ENCODE peak calls at places on chromosomes 4 and X, in four cellular contexts. One of them, this sample, is unnamed.

GRCh38 chr4:87126056-87126455 is 94.4 kb downstream of the KLHL8 start:
- DNase-seq in PC-3: no peak
- DNase-seq in transverse colon: no peak
- DNase-seq in suprapubic skin: no peak
- DNase-seq in this sample: no peak

GRCh38 chr4:52028970-52029369 is 8.8 kb upstream of the LRRC66 start:
- DNase-seq in PC-3: peak; percentile 96
- DNase-seq in transverse colon: no peak
- DNase-seq in suprapubic skin: no peak
- DNase-seq in this sample: no peak

GRCh38 chrX:148665001-148665400 is 164.6 kb downstream of the AFF2 start:
- DNase-seq in PC-3: no peak
- DNase-seq in transverse colon: no peak
- DNase-seq in suprapubic skin: no peak
- DNase-seq in this sample: no peak

GRCh38 chrX:134737061-134737460 is 78.8 kb upstream of the PLAC1 start:
- DNase-seq in PC-3: no peak
- DNase-seq in transverse colon: no peak
- DNase-seq in suprapubic skin: no peak
- DNase-seq in this sample: no peak

GRCh38 chr4:86307432-86307831 is 52.4 kb downstream of the MAPK10 start:
- DNase-seq in PC-3: no peak
- DNase-seq in transverse colon: no peak
- DNase-seq in suprapubic skin: no peak
- DNase-seq in this sample: no peak

GRCh38 chr4:7214359-7214758 is 22.0 kb downstream of the SORCS2 start:
- DNase-seq in PC-3: peak; percentile 32
- DNase-seq in transverse colon: no peak
- DNase-seq in suprapubic skin: no peak
- DNase-seq in this sample: no peak

GRCh38 chrX:131779313-131779712 is 235.4 kb downstream of the OR13H1 start:
- DNase-seq in PC-3: no peak
- DNase-seq in transverse colon: no peak
- DNase-seq in suprapubic skin: no peak
- DNase-seq in this sample: no peak

GRCh38 chr4:37602454-37603069 is 83.6 kb downstream of the RELL1 start:
- DNase-seq in PC-3: no peak
- DNase-seq in transverse colon: no peak
- DNase-seq in suprapubic skin: no peak
- DNase-seq in this sample: no peak

GRCh38 chr4:52894408-52894807 is 32.3 kb downstream of the RASL11B start:
- DNase-seq in PC-3: no peak
- DNase-seq in transverse colon: no peak
- DNase-seq in suprapubic skin: no peak
- DNase-seq in this sample: no peak

GRCh38 chrX:17474892-17475291 is 99.9 kb downstream of the NHS start:
- DNase-seq in PC-3: peak; percentile 82
- DNase-seq in transverse colon: no peak
- DNase-seq in suprapubic skin: no peak
- DNase-seq in this sample: no peak

GRCh38 chrX:115460565-115460888 is 100.4 kb upstream of the PLS3 start:
- DNase-seq in PC-3: peak; percentile 10
- DNase-seq in transverse colon: no peak
- DNase-seq in suprapubic skin: no peak
- DNase-seq in this sample: peak; percentile 14

GRCh38 chr4:8599657-8600056 is 7.1 kb downstream of the CPZ start:
- DNase-seq in PC-3: no peak
- DNase-seq in transverse colon: no peak
- DNase-seq in suprapubic skin: no peak
- DNase-seq in this sample: no peak

GRCh38 chr4:181161669-181162068 is 1081.5 kb upstream of the TENM3 start:
- DNase-seq in PC-3: peak; percentile 24
- DNase-seq in transverse colon: no peak
- DNase-seq in suprapubic skin: no peak
- DNase-seq in this sample: no peak

GRCh38 chr4:146585761-146586333 is 52.8 kb upstream of the POU4F2 start:
- DNase-seq in PC-3: no peak
- DNase-seq in transverse colon: no peak
- DNase-seq in suprapubic skin: no peak
- DNase-seq in this sample: no peak

GRCh38 chr4:146577111-146577510 is 55.4 kb upstream of the SLC10A7 start:
- DNase-seq in PC-3: no peak
- DNase-seq in transverse colon: no peak
- DNase-seq in suprapubic skin: no peak
- DNase-seq in this sample: no peak

DNA sequence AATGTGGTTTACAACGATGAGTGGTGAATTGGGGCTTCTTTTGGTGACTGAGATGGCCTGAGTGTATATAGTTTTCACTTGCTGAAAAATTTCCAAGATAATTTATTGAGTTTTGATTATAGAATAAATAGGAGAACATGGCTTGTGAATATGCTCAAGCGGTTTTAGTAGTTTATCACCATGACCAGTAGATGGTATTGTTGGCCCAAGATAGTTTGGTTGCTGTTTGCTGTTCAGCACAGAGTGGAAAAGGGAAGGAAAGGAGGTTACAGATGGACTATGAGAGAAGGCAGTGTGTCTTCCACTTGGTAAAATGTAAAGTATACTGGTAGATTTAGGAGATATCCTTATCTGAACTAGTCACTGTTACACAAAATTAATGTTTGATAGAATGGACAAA is 55.8 kb upstream of the POU4F2 start:
- DNase-seq in PC-3: peak; percentile 17
- DNase-seq in transverse colon: no peak
- DNase-seq in suprapubic skin: no peak
- DNase-seq in this sample: no peak
- TF ChIP-seq CTCF in PC-3: peak; percentile 42
- TF ChIP-seq CTCF in transverse colon: no peak
- TF ChIP-seq CTCF in suprapubic skin: no peak
- TF ChIP-seq CTCF in this sample: peak; percentile 38

DNA sequence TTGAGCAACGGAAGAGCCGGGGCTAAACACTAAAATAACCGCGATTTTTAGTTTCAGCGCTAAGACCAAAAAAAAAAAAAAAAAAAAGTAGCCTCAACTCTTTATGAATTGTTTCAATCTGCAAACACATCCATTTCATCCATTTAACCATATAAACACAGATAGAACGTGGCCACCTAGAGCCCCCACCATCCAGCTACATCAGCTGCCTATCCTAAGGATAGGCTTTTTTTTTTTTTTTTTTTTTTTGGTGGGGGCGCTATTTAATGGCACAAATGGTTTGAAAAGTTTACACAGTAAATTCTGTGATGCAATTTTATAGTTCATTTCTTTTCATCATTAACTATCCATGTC is 492 bp upstream of the HDAC8 start:
- DNase-seq in PC-3: no peak
- DNase-seq in transverse colon: no peak
- DNase-seq in suprapubic skin: no peak
- DNase-seq in this sample: no peak
- H3K4me3 ChIP-seq in PC-3: peak overlapping the region; percentile 74
- H3K4me3 ChIP-seq in transverse colon: peak overlapping the region; percentile 47
- H3K4me3 ChIP-seq in suprapubic skin: peak overlapping the region; percentile 62
- H3K4me3 ChIP-seq in this sample: peak overlapping the region; percentile 88

GRCh38 chr4:128661529-128661928 is 148.0 kb upstream of the JADE1 start:
- DNase-seq in PC-3: no peak
- DNase-seq in transverse colon: no peak
- DNase-seq in suprapubic skin: no peak
- DNase-seq in this sample: no peak
- H3K4me1 ChIP-seq in PC-3: no peaks in the 10 kb centered on the region
- H3K4me1 ChIP-seq in transverse colon: peaks cover 17% of the 10 kb centered on the region
- H3K4me1 ChIP-seq in suprapubic skin: peaks cover 36% of the 10 kb centered on the region
- H3K4me1 ChIP-seq in this sample: no peaks in the 10 kb centered on the region

GRCh38 chr4:148445071-148445902 is 3.1 kb upstream of the NR3C2 start:
- DNase-seq in PC-3: peak; percentile 33
- DNase-seq in transverse colon: peak; percentile 79
- DNase-seq in suprapubic skin: peak; percentile 78
- DNase-seq in this sample: peak; percentile 31
- TF ChIP-seq CTCF in PC-3: no peak
- TF ChIP-seq CTCF in transverse colon: no peak
- TF ChIP-seq CTCF in suprapubic skin: no peak
- TF ChIP-seq CTCF in this sample: no peak

DNA sequence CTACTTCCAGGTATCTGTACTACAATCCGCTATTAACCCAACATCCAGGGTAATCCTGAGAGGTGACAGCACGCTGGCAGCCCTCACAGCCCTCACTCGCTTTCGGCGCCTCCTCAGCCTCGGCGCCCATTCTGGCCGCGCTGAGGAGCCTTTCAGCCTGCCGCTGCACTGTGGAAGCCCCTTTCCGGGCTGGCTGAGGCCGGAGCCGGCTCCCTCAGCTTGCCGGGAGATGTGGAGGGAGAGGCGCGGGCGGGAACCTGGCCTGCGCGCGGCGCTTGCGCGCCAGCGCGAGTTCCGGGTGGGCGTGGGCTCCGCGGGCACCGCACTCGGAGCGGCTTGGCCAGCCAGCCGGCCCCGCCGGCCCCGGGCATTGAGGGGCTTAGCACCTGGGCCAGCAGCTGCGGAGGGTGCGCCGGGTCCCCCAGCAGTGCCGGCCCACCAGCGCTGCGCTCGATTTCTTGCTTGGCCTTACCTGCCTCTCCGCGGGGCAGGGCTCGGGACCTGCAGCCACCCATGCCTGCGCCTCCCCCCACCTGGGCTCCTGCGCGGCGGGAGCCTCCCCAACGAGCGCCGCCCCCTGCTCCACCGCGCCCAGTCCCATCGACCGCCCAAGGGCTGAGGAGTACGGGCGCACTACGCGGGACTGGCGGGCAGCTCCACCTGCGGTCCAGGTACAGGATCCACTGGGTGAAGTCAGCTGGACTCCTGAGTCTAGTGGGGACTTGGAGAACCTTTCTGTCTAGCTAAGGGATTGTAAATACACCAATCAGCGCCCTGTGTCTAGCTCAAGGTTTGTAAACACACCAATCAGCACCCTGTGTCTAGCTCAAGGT is 87.3 kb downstream of the PRSS12 start:
- DNase-seq in PC-3: no peak
- DNase-seq in transverse colon: peak; percentile 42
- DNase-seq in suprapubic skin: no peak
- DNase-seq in this sample: peak; percentile 36
- H3K4me3 ChIP-seq in PC-3: no peak overlapping the region
- H3K4me3 ChIP-seq in transverse colon: peak overlapping the region; percentile 54
- H3K4me3 ChIP-seq in suprapubic skin: peak overlapping the region; percentile 66
- H3K4me3 ChIP-seq in this sample: peak overlapping the region; percentile 39

This sample was measured in BE2C.